ENCODE peak calls at places on chromosomes 16 and 17, in seven cellular contexts. R is SK-N-SH, I is HCT116, Z is K562, O is H1, H is GM12878, M is HepG2. S is an unnamed sample. For H3K4me1, the result is how much of the 10 kb centered on the place peaks cover.

GRCh38 chr17:28865946-28866752 is 11.3 kb downstream of the ERAL1 start:
- DNase-seq in O (no peak), M (no peak), H (no peak), R (no peak), Z (peak), I (no peak), S (no peak)

GRCh38 chr17:78817123-78817522 is 23.5 kb downstream of the USP36 start:
- DNase-seq in R (no peak), Z (no peak), M (no peak), I (no peak), H (no peak), O (no peak), S (no peak)

GRCh38 chr16:86898386-86898785 is 320.0 kb downstream of the FOXL1 start:
- DNase-seq in H (no peak), Z (no peak), M (no peak), I (no peak), R (no peak), O (no peak), S (no peak)

GRCh38 chr17:64315032-64315490 is 52.0 kb upstream of the TEX2 start:
- DNase-seq in R (no peak), I (no peak), M (no peak), O (no peak), H (no peak), Z (no peak), S (no peak)

GRCh38 chr16:87161822-87162676 is 155.1 kb downstream of the C16orf95 start:
- DNase-seq in I (no peak), Z (no peak), H (no peak), R (no peak), M (no peak), O (no peak), S (no peak)

GRCh38 chr16:48013476-48013875 is 142.3 kb downstream of the ABCC12 start:
- DNase-seq in I (no peak), O (no peak), R (no peak), H (no peak), M (no peak), Z (no peak), S (no peak)

GRCh38 chr17:43226393-43226792 is 2.0 kb downstream of the CCDC200 start:
- DNase-seq in O (no peak), R (no peak), I (no peak), Z (no peak), M (no peak), H (no peak), S (no peak)

GRCh38 chr16:3598236-3598635 is 13.2 kb downstream of the SLX4 start:
- DNase-seq in R (no peak), H (no peak), Z (no peak), M (no peak), I (no peak), O (no peak), S (no peak)

GRCh38 chr16:68319185-68319908 is 8.5 kb downstream of the PRMT7 start:
- DNase-seq in Z (no peak), H (no peak), R (no peak), I (no peak), O (no peak), M (no peak), S (no peak)

GRCh38 chr17:42422412-42422957 is 571 bp downstream of the CAVIN1 start:
- DNase-seq in I (no peak), Z (peak), O (no peak), M (no peak), R (peak), H (no peak), S (no peak)

GRCh38 chr16:77064037-77064436 is 127.0 kb upstream of the MON1B start:
- DNase-seq in H (no peak), I (no peak), O (no peak), R (no peak), M (no peak), Z (no peak), S (no peak)
- TF ChIP-seq YY1 in H (no peak), I (no peak), O (no peak), R (no peak), M (no peak), Z (no peak), S (no peak)

GRCh38 chr17:823501-823902 is 41.3 kb downstream of the MRM3 start:
- DNase-seq in M (no peak), Z (no peak), R (no peak), H (peak), I (no peak), O (no peak), S (no peak)
- H3K4me1 ChIP-seq in M (under half), Z (under half), R (under half), H (under half), I (under half), O (under half), S (under half)

GRCh38 chr17:54902611-54903010 is 2.0 kb downstream of the TOM1L1 start:
- DNase-seq in M (no peak), H (no peak), R (peak), I (no peak), Z (no peak), O (no peak), S (no peak)

GRCh38 chr17:54900457-54901229 is at the start of gene TOM1L1:
- DNase-seq in O (peak), I (peak), H (no peak), Z (peak), M (peak), R (peak), S (peak)

GRCh38 chr17:54902017-54902416 is 1.4 kb downstream of the TOM1L1 start:
- DNase-seq in R (no peak), I (no peak), Z (no peak), M (no peak), H (no peak), O (no peak), S (no peak)

GRCh38 chr17:54899721-54900456 is 763 bp upstream of the TOM1L1 start:
- DNase-seq in Z (peak), I (no peak), M (peak), H (no peak), R (peak), O (peak), S (peak)

DNA sequence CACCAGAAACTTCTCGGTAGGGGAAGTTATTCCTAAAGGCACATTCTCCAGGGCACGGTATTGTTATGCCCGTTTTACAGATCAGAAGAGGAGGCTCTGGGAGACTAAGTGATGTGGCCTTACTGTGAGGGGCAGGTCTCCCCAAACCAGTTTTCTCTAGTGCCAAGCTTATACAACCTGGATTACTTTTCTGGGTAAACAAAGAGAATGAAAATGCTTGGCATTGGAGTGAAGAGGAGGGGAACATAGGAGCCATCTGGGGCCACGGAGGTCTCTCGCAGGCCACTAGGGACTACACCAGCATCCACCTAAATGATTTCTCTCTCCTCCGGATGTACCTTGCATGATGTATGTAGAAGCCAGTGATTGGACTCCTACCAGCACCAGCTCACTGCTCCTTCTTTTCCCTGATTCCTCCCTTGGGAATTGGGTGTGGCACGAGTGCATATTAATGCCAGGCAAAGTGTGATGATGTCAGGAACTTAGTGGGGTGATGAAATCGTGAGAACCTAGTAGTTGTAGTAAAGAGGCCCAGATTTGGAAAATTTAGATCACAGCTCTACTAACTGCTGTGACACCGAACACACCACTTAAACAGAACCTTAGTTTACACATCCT is 687 bp downstream of the TOM1L1 start:
- DNase-seq in R (peak), Z (no peak), I (peak), H (no peak), M (peak), O (no peak), S (no peak)
- H3K4me3 ChIP-seq in R (peak), Z (peak), I (peak), H (peak), M (peak), O (peak), S (peak)

DNA sequence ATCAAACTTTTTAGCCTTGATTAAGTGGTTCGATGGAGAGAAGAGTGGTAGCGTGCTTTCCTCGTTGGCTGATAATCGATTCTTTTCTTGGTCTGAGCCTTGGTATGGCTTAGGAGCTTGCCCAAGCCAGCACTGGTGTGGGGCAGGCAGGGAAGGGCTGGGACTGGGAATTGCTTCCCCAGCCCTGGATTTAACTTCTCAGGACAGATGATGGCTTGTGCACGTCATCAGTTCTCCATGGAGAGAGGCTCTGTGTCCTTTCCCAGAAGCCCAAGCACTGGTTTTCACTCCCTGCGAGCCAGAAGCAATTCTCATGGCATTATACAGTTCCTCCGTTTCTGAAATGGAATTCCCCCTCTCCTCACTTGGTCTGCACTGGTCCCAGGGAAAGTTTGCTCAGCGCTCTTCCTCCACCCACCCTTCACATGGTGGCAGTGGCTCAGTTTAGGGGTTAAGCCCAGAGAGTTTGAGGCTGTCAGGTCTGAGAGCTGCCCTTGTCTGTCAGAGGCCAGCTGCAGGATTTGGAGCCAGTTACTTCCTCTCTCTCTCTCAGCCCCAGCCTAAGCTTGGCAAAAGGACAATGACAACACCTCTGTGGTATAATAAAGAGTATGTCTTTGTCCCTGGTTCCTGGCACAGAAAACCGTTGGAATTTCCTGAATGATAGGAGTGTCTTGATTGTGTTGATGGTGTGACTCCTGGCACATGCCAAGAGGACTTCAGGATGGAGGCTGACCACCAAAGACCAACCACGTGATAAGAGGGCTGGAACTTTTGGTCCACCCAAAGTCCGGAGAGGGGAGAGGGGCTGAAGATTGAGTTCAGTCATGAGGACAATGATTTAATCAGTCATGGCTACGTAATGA is 219.6 kb upstream of the TNRC6C start:
- DNase-seq in O (no peak), H (no peak), I (no peak), M (no peak), R (no peak), Z (no peak), S (no peak)
- TF ChIP-seq YY1 in O (no peak), H (no peak), I (no peak), M (no peak), R (no peak), Z (no peak), S (no peak)

GRCh38 chr17:72429066-72429638 is 308.3 kb downstream of the SOX9 start:
- DNase-seq in Z (no peak), R (no peak), M (no peak), I (no peak), H (no peak), O (no peak), S (no peak)
- H3K4me1 ChIP-seq in Z (under half), R (under half), M (half or more), I (under half), H (under half), O (under half), S (under half)

GRCh38 chr17:41301916-41302901 is at the start of gene KRTAP29-1:
- DNase-seq in I (no peak), R (no peak), O (no peak), M (no peak), Z (no peak), H (no peak), S (no peak)

GRCh38 chr17:41304091-41304490 is 1.4 kb upstream of the KRTAP29-1 start:
- DNase-seq in I (no peak), H (no peak), Z (no peak), M (no peak), R (no peak), O (no peak), S (no peak)

GRCh38 chr17:41298458-41299135 is 4.1 kb downstream of the KRTAP29-1 start:
- DNase-seq in O (no peak), H (no peak), M (no peak), R (no peak), Z (no peak), I (no peak), S (no peak)

GRCh38 chr17:41302981-41303380 is 330 bp upstream of the KRTAP29-1 start:
- DNase-seq in H (no peak), O (no peak), M (no peak), R (no peak), Z (no peak), I (no peak), S (no peak)

DNA sequence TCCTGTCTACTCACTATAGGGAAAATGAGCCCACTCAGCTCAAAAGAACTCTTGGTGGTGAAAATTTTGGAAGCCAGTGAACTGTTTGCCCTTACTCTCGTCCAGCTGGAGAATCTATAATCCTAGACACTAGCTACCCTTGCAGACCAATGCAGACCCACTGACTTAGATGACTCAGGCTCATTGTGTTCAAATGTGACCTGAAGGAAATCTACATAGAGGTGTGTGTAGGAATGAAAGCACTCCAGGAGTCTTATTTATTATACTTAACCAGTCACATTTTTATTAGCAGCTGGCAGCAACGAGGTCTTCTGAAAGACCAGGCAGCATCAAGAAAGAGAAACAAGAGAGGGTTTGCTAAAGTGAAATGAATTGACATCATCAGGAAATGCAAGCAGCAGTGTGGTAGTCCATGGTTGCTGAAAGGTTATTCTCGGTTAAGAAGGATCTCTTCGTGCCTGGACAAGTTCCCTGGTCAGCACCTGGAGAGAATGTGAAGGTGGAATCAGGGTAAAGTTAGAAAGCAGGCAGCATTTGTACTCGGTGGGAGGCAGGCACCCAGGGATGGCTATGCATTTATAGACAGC is 1.4 kb downstream of the KRTAP29-1 start:
- DNase-seq in I (no peak), O (no peak), H (no peak), R (no peak), Z (no peak), M (no peak), S (no peak)
- H3K4me3 ChIP-seq in I (no peak), O (no peak), H (no peak), R (no peak), Z (no peak), M (no peak), S (no peak)